ENCODE peak calls at places on chromosomes 16 and 17, in four cellular contexts. R is cardiac muscle cell, F is lung, K is IMR-90. D is an unnamed sample.

GRCh38 chr17:27290916-27291598 is 2.9 kb upstream of the WSB1 start:
- DNase-seq in R (peak), F (no peak), K (no peak), D (no peak)

GRCh38 chr17:32158870-32159585 is 16.7 kb downstream of the RHOT1 start:
- DNase-seq in R (no peak), F (no peak), K (no peak), D (no peak)

GRCh38 chr17:45640141-45640850 is 143.8 kb upstream of the CRHR1 start:
- DNase-seq in R (peak), F (peak), K (peak), D (peak)

GRCh38 chr16:53094013-53094630 is 39.3 kb downstream of the CHD9 start:
- DNase-seq in R (peak), F (peak), K (no peak), D (peak)

GRCh38 chr16:20404637-20405036 is at the start of gene PDILT:
- DNase-seq in R (no peak), F (no peak), K (no peak), D (no peak)

GRCh38 chr16:24670623-24671454 is 58.6 kb upstream of the TNRC6A start:
- DNase-seq in R (peak), F (peak), K (peak), D (peak)

GRCh38 chr17:41519501-41520224 is 973 bp upstream of the KRT15 start:
- DNase-seq in R (no peak), F (peak), K (no peak), D (no peak)

GRCh38 chr16:87764600-87765472 is 950 bp downstream of the KLHDC4 start:
- DNase-seq in R (no peak), F (no peak), K (no peak), D (no peak)

GRCh38 chr16:57282510-57283213 is 1.8 kb downstream of the PLLP start:
- DNase-seq in R (no peak), F (no peak), K (no peak), D (no peak)

GRCh38 chr16:48347191-48347860 is 37.9 kb downstream of the SIAH1 start:
- DNase-seq in R (no peak), F (no peak), K (no peak), D (no peak)

GRCh38 chr16:88407807-88408206 is 25.0 kb downstream of the ZNF469 start:
- DNase-seq in R (no peak), F (no peak), K (no peak), D (no peak)

GRCh38 chr17:383771-384621 is 31.4 kb upstream of the RPH3AL start:
- DNase-seq in R (no peak), F (no peak), K (no peak), D (no peak)

GRCh38 chr16:74480150-74481029 is 59.1 kb upstream of the CLEC18B start:
- DNase-seq in R (no peak), F (peak), K (no peak), D (no peak)

GRCh38 chr17:61247438-61247837 is 152.2 kb upstream of the TBX2 start:
- DNase-seq in R (no peak), F (no peak), K (peak), D (no peak)

GRCh38 chr16:74201561-74201960 is 95.1 kb upstream of the PSMD7 start:
- DNase-seq in R (no peak), F (no peak), K (no peak), D (no peak)

GRCh38 chr17:77325826-77326581 is 185.2 kb downstream of the SEC14L1 start:
- DNase-seq in R (no peak), F (peak), K (no peak), D (no peak)

GRCh38 chr17:83137523-83137922 is 58.1 kb downstream of the METRNL start:
- DNase-seq in R (no peak), F (no peak), K (no peak), D (no peak)

GRCh38 chr17:30091166-30091670 is 25.4 kb upstream of the NSRP1 start:
- DNase-seq in R (no peak), F (no peak), K (no peak), D (no peak)

GRCh38 chr17:39679521-39680192 is 8.2 kb downstream of the PGAP3 start:
- DNase-seq in R (no peak), F (no peak), K (no peak), D (no peak)

GRCh38 chr16:49700222-49700927 is 155.5 kb downstream of the ZNF423 start:
- DNase-seq in R (no peak), F (peak), K (no peak), D (no peak)

GRCh38 chr17:78674595-78675315 is 97.6 kb upstream of the DNAH17 start:
- DNase-seq in R (no peak), F (no peak), K (no peak), D (no peak)

GRCh38 chr17:67995568-67996191 is 589 bp downstream of the C17orf58 start:
- DNase-seq in R (peak), F (no peak), K (no peak), D (no peak)

GRCh38 chr17:74215332-74215727 is 2.0 kb downstream of the TTYH2 start:
- DNase-seq in R (no peak), F (no peak), K (no peak), D (no peak)

GRCh38 chr17:74213897-74214386 is 571 bp downstream of the TTYH2 start:
- DNase-seq in R (no peak), F (no peak), K (no peak), D (no peak)

GRCh38 chr17:74212913-74213791 is at the start of gene TTYH2:
- DNase-seq in R (peak), F (peak), K (peak), D (peak)

GRCh38 chr17:74216505-74216904 is 3.1 kb downstream of the TTYH2 start:
- DNase-seq in R (no peak), F (no peak), K (no peak), D (no peak)

DNA sequence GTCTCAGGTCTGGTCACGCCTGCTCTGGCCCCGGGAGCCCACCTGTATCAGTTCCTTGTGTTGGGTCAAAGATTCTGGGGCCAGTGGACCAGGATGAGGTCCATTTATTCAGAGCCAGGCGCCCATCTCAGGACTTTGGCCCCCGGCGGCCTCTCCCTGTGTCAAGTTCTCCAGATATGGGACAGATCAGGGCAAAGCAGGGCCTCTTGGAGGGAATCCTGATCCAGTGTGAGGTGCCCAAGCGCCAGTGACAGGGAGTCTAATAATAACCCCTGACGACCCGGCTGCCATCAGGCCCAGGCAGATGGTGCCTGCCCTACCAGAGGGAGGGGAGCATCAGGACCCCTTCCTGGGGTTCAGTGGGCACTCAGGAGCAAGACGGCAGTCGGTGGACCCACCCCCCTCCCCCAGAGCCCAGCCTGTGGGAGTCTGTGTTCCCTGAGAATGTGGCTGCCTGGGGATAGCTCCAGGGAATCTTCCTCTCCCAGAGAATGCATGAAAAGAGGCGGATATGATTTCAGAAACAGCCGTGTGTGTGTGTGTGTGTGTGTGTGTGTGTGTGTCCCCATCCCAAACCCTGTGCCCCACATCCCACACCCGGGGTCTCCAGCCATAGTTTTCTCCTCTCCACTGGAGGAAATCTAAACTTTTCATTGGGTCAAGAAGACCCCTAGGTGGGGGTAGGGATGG is 1.4 kb downstream of the TTYH2 start:
- DNase-seq in R (no peak), F (no peak), K (no peak), D (no peak)
- H3K4me3 ChIP-seq in R (no peak), F (no peak), K (no peak), D (no peak)

DNA sequence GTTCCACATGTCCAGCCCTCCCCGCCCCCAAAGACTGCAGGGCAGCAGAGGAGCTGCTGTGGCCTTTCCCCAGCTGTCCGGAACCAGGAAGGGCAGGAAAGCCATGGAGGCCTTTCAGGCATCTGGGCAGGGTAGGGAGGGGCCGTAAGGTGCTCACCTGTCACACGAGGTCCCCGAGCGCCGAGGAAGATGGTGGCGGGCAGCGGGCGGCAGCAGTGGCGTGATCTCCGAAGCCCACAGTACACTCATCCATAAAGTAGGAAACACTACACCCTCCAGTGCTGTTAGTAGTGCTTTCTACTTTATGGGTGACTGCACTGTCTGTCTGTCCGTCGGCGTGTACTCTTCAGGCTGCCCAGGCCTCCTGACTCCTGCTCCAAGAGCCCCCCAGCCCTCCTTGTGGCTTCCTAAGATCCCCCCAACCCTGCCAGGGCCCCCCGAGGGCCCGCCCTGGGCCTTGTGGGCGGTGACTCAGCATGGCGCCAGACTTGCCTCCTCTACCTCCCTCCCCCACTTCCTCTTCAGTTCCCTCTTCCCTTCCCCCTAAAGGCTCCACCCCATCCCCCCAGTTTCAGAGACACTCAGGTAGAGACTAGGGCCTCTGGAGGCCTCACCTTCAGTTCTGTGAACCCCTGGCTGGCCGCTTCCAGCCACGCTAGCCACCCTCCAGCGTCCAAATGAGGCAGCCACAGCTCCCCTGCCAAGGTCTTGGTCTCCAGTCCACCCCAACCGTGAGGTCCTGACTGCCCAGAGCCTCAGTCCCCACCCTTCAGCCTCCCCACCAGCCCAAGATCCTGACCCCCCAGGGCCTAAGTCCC is 2.6 kb upstream of the TSPOAP1 start:
- DNase-seq in R (no peak), F (peak), K (no peak), D (no peak)
- H3K27ac ChIP-seq in R (no peak), F (peak), K (no peak), D (no peak)

GRCh38 chr17:64709481-64709880 is 47.4 kb upstream of the SMURF2 start:
- DNase-seq in R (no peak), F (no peak), K (no peak), D (no peak)
- H3K4me3 ChIP-seq in R (no peak), F (no peak), K (no peak), D (no peak)

GRCh38 chr16:68273896-68274295 is 9.6 kb downstream of the SLC7A6 start:
- DNase-seq in R (no peak), F (no peak), K (no peak), D (no peak)

GRCh38 chr16:68274441-68274840 is 10.1 kb downstream of the SLC7A6 start:
- DNase-seq in R (no peak), F (no peak), K (no peak), D (no peak)

GRCh38 chr16:68273459-68273858 is 9.1 kb downstream of the SLC7A6 start:
- DNase-seq in R (no peak), F (no peak), K (no peak), D (no peak)

GRCh38 chr16:68275611-68276191 is 11.4 kb downstream of the SLC7A6 start:
- DNase-seq in R (no peak), F (no peak), K (no peak), D (no peak)

DNA sequence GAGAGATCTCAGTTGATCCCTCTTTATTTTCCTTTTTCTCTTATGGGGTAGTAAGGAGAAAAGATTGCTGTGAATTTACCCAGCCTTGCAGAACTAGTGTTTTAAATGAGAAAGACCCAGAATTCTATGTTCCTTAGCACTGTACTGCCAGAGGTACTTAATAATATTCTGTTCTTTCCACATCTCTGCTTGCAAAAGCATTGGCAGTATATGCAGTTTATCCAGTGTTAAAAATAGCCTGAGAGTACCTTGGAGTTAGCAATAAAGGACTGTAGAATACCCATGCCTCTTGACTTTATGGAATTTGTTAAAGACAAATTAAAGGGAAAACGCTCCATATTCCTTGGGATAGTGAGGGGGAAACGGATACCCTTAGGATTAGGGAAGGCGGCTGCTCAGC is 11.9 kb downstream of the SLC7A6 start:
- DNase-seq in R (no peak), F (no peak), K (no peak), D (no peak)
- H3K27ac ChIP-seq in R (peak), F (peak), K (no peak), D (no peak)

GRCh38 chr17:48037036-48037881 is at the start of gene COPZ2:
- DNase-seq in R (peak), F (peak), K (peak), D (no peak)

GRCh38 chr17:48043171-48043570 is 5.0 kb upstream of the NFE2L1 start:
- DNase-seq in R (no peak), F (no peak), K (no peak), D (no peak)

GRCh38 chr17:48038687-48039086 is 1.1 kb upstream of the COPZ2 start:
- DNase-seq in R (no peak), F (no peak), K (no peak), D (no peak)

GRCh38 chr17:48036693-48037035 is 933 bp downstream of the COPZ2 start:
- DNase-seq in R (no peak), F (no peak), K (no peak), D (no peak)

GRCh38 chr17:48037924-48038323 is 327 bp upstream of the COPZ2 start:
- DNase-seq in R (no peak), F (no peak), K (no peak), D (no peak)
- H3K4me3 ChIP-seq in R (peak), F (no peak), K (peak), D (peak)

D was measured in brain microvascular endothelial cell.